ENCODE peak calls at places on chromosomes 4 and X, in four cellular contexts. One of them, this sample, is unnamed.

GRCh38 chrX:24494544-24495113 is 29.5 kb downstream of the PDK3 start:
- DNase-seq in caudate nucleus: no peak
- DNase-seq in RKO: no peak
- DNase-seq in kidney: no peak
- DNase-seq in this sample: no peak

GRCh38 chr4:8263397-8263796 is 6.2 kb upstream of the HTRA3 start:
- DNase-seq in caudate nucleus: no peak
- DNase-seq in RKO: no peak
- DNase-seq in kidney: no peak
- DNase-seq in this sample: no peak

GRCh38 chr4:34148322-34148908 is 2095.9 kb downstream of the ARAP2 start:
- DNase-seq in caudate nucleus: no peak
- DNase-seq in RKO: no peak
- DNase-seq in kidney: no peak
- DNase-seq in this sample: no peak

GRCh38 chrX:8897259-8897658 is 96.1 kb upstream of the FAM9A start:
- DNase-seq in caudate nucleus: no peak
- DNase-seq in RKO: no peak
- DNase-seq in kidney: no peak
- DNase-seq in this sample: no peak

GRCh38 chr4:109072595-109072994 is 229.9 kb downstream of the COL25A1 start:
- DNase-seq in caudate nucleus: no peak
- DNase-seq in RKO: no peak
- DNase-seq in kidney: no peak
- DNase-seq in this sample: no peak

GRCh38 chrX:47191331-47191730 is 2.3 kb upstream of the UBA1 start:
- DNase-seq in caudate nucleus: no peak
- DNase-seq in RKO: peak
- DNase-seq in kidney: peak
- DNase-seq in this sample: peak

GRCh38 chr4:3217771-3218170 is 31.2 kb upstream of the MSANTD1 start:
- DNase-seq in caudate nucleus: no peak
- DNase-seq in RKO: no peak
- DNase-seq in kidney: peak
- DNase-seq in this sample: no peak

GRCh38 chrX:152895724-152896420 is 2.0 kb upstream of the ZNF185 start:
- DNase-seq in caudate nucleus: no peak
- DNase-seq in RKO: no peak
- DNase-seq in kidney: peak
- DNase-seq in this sample: no peak

GRCh38 chr4:7581477-7581876 is 146.7 kb upstream of the PSAPL1 start:
- DNase-seq in caudate nucleus: no peak
- DNase-seq in RKO: peak
- DNase-seq in kidney: no peak
- DNase-seq in this sample: no peak

GRCh38 chrX:153649178-153649914 is 2.3 kb downstream of the DUSP9 start:
- DNase-seq in caudate nucleus: no peak
- DNase-seq in RKO: peak
- DNase-seq in kidney: peak
- DNase-seq in this sample: no peak

GRCh38 chrX:15815779-15816452 is 25.6 kb downstream of the ZRSR2 start:
- DNase-seq in caudate nucleus: no peak
- DNase-seq in RKO: peak
- DNase-seq in kidney: no peak
- DNase-seq in this sample: no peak